ENCODE peak calls at places on chromosomes 3 and 15, in six cellular contexts. D, F, V, O, N and L are unnamed samples.

GRCh38 chr15:65920825-65921309 is 51.6 kb downstream of the RAB11A start:
- DNase-seq in D (no peak), F (no peak), V (no peak), O (no peak), N (no peak), L (no peak)

GRCh38 chr15:91271565-91272153 is 171.6 kb downstream of the SV2B start:
- DNase-seq in D (peak; percentile 84), F (no peak), V (peak; percentile 59), O (peak; percentile 29), N (peak; percentile 58), L (no peak)

GRCh38 chr3:12658593-12659058 is 5.3 kb downstream of the RAF1 start:
- DNase-seq in D (no peak), F (no peak), V (no peak), O (no peak), N (no peak), L (no peak)

GRCh38 chr3:100401674-100402036 is 316 bp downstream of the LNP1 start:
- DNase-seq in D (peak; percentile 54), F (peak; percentile 36), V (peak; percentile 42), O (peak; percentile 35), N (peak; percentile 37), L (peak; percentile 66)

GRCh38 chr3:69944931-69945493 is 54.5 kb upstream of the SAMMSON start:
- DNase-seq in D (no peak), F (no peak), V (no peak), O (no peak), N (no peak), L (no peak)

GRCh38 chr3:51371943-51372557 is 13.0 kb upstream of the MANF start:
- DNase-seq in D (peak; percentile 66), F (no peak), V (peak; percentile 70), O (peak; percentile 13), N (peak; percentile 67), L (no peak)

GRCh38 chr3:111517801-111518200 is 24.2 kb upstream of the CD96 start:
- DNase-seq in D (no peak), F (no peak), V (peak; percentile 55), O (no peak), N (no peak), L (no peak)

GRCh38 chr15:77744398-77744797 is 111.7 kb upstream of the LINGO1 start:
- DNase-seq in D (no peak), F (no peak), V (no peak), O (no peak), N (no peak), L (no peak)

GRCh38 chr3:126683506-126683905 is 20.5 kb upstream of the CHCHD6 start:
- DNase-seq in D (no peak), F (no peak), V (no peak), O (no peak), N (no peak), L (no peak)

GRCh38 chr3:62962656-62963055 is 87.4 kb upstream of the CADPS start:
- DNase-seq in D (no peak), F (no peak), V (no peak), O (no peak), N (no peak), L (no peak)

GRCh38 chr15:27850961-27851636 is 248.0 kb downstream of the OCA2 start:
- DNase-seq in D (no peak), F (no peak), V (no peak), O (no peak), N (no peak), L (no peak)

GRCh38 chr3:69273895-69274294 is 112.0 kb downstream of the FRMD4B start:
- DNase-seq in D (no peak), F (no peak), V (no peak), O (no peak), N (no peak), L (no peak)

GRCh38 chr3:116179091-116179490 is 266.2 kb downstream of the LSAMP start:
- DNase-seq in D (no peak), F (no peak), V (no peak), O (no peak), N (no peak), L (no peak)

GRCh38 chr15:88090406-88091085 is 166.0 kb downstream of the NTRK3 start:
- DNase-seq in D (no peak), F (no peak), V (peak; percentile 31), O (no peak), N (no peak), L (no peak)

GRCh38 chr15:81071130-81071529 is 62.9 kb upstream of the CFAP161 start:
- DNase-seq in D (no peak), F (no peak), V (no peak), O (no peak), N (no peak), L (no peak)

GRCh38 chr3:31530039-31530983 is 2.4 kb upstream of the STT3B start:
- DNase-seq in D (no peak), F (no peak), V (no peak), O (no peak), N (no peak), L (no peak)

GRCh38 chr3:31533169-31533870 is 595 bp downstream of the STT3B start:
- DNase-seq in D (peak; percentile 76), F (peak; percentile 64), V (peak; percentile 59), O (peak; percentile 47), N (peak; percentile 67), L (peak; percentile 86)

GRCh38 chr3:31531465-31531991 is 1.2 kb upstream of the STT3B start:
- DNase-seq in D (no peak), F (no peak), V (no peak), O (no peak), N (no peak), L (no peak)

GRCh38 chr3:31532587-31533168 is at the start of gene STT3B:
- DNase-seq in D (peak; percentile 91), F (peak; percentile 90), V (peak; percentile 80), O (peak; percentile 71), N (peak; percentile 86), L (peak; percentile 94)

DNA sequence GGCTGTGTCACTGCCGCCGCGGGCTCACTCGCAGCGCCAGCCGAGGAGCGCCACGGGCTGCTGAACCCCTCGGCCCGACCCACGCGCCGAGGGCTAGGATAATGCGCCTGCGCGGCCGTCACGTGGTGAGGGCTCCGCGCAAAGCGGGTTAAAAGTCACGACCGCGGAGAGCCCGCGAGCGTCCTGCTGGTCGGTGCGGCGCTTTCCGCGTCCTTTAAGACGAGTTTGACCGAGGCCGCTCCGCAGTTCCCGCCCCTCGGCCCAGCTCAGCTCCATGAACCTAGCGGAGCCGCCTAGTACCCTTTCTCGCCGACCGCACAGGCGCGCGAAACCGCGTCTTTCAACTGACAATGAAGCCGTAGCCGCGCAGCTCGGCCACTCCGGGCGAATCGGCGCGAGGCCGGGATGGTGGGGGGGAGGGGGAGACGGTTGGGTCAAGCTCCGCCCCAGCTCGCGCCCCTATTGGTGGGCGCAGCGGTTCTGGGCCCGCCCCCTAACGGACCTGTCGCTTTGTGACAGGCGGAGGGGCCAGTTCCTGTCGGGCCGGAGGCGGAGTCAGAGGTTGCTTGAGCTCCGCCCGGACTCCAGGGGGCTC is 636 bp upstream of the STT3B start:
- DNase-seq in D (peak; percentile 100), F (peak; percentile 99), V (peak; percentile 99), O (peak; percentile 99), N (peak; percentile 99), L (peak; percentile 100)
- H3K4me1 ChIP-seq in D (peaks cover 29% of the 10 kb centered on the region), F (peaks cover 21% of the 10 kb centered on the region), V (peaks cover 19% of the 10 kb centered on the region), O (peaks cover 12% of the 10 kb centered on the region), N (peaks cover 6% of the 10 kb centered on the region), L (peaks cover 40% of the 10 kb centered on the region)

GRCh38 chr3:46097691-46098241 is 70.5 kb upstream of the XCR1 start:
- DNase-seq in D (no peak), F (no peak), V (no peak), O (no peak), N (no peak), L (no peak)
- H3K4me1 ChIP-seq in D (peaks cover 30% of the 10 kb centered on the region), F (peaks cover 9% of the 10 kb centered on the region), V (peaks cover 4% of the 10 kb centered on the region), O (peaks cover 45% of the 10 kb centered on the region), N (no peaks in the 10 kb centered on the region), L (peaks cover 35% of the 10 kb centered on the region)

DNA sequence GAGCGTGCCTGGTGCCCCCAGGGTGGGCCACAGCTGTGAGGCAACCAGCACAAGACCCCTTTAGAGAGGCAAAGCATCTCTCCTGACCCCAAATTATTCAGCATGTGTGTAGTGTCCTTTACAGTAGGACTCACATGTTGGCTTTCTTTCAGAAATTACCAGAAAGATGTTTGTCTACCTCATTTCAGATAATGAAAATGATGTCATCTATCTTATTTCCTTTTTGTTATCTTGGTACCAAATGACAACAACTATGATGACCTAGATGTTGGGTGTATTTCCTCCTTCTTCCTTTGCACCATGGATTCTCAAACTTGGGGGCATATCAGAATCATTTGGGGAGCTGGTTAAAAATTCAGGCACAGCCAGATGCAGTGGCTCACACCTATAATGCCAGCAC is 50.5 kb downstream of the DAPK2 start:
- DNase-seq in D (no peak), F (no peak), V (no peak), O (no peak), N (no peak), L (no peak)
- H3K4me1 ChIP-seq in D (peaks cover 9% of the 10 kb centered on the region), F (peaks cover 13% of the 10 kb centered on the region), V (peaks cover 11% of the 10 kb centered on the region), O (no peaks in the 10 kb centered on the region), N (peaks cover 7% of the 10 kb centered on the region), L (peaks cover 38% of the 10 kb centered on the region)

DNA sequence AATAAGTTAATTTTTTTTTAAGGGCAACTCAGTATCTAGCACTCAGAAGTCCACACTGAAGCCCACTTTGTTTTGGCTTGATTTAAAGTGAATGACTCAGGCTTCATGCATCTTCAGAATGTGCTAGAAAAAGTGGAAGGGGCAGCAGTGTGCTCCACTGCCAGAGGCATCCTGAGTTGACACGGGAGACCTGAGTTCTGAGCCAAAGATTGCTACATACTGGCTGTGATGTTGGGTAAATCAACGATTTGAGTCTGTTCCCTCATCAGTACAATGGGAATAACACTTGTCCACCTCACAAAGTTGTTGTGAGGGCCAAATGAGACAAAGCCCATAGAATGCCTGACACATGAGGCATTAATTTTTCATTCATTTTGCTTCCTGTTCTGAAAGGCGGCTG is 19.0 kb downstream of the TMEM43 start:
- DNase-seq in D (peak; percentile 65), F (no peak), V (peak; percentile 54), O (no peak), N (no peak), L (no peak)
- H3K4me1 ChIP-seq in D (peaks cover 11% of the 10 kb centered on the region), F (peaks cover 25% of the 10 kb centered on the region), V (peaks cover 26% of the 10 kb centered on the region), O (peaks cover 55% of the 10 kb centered on the region), N (peaks cover 11% of the 10 kb centered on the region), L (peaks cover 55% of the 10 kb centered on the region)

GRCh38 chr3:187019542-187020072 is 89.3 kb downstream of the ST6GAL1 start:
- DNase-seq in D (no peak), F (no peak), V (no peak), O (no peak), N (peak; percentile 4), L (no peak)
- H3K4me1 ChIP-seq in D (peaks cover 10% of the 10 kb centered on the region), F (no peaks in the 10 kb centered on the region), V (peaks cover 23% of the 10 kb centered on the region), O (peaks cover 59% of the 10 kb centered on the region), N (no peaks in the 10 kb centered on the region), L (peaks cover 10% of the 10 kb centered on the region)

DNA sequence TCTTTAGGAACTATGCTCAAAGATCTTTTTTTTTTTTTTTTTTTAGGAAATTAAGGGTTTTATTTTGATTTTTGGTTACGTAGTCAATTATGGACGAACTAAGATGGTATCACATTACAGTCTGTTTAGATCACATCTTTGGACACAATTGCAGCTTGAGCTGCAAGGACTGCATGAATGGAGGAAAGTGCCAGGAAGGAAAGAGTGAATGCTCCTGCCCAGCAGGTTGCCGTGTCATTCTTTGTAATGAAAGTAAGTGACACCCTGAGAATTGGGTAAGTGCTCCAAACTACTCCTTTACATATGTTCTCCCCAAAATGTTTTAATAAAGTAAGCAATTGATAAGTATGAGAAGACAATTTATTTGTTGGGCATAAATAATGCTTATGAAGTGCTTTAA is 716.5 kb upstream of the GOLIM4 start:
- DNase-seq in D (no peak), F (no peak), V (no peak), O (no peak), N (no peak), L (no peak)
- H3K4me1 ChIP-seq in D (no peaks in the 10 kb centered on the region), F (no peaks in the 10 kb centered on the region), V (no peaks in the 10 kb centered on the region), O (no peaks in the 10 kb centered on the region), N (no peaks in the 10 kb centered on the region), L (no peaks in the 10 kb centered on the region)